ENCODE peak calls at places on chromosomes 3 and 15, in six cellular contexts. One of them, this sample, is unnamed.

GRCh38 chr3:11774296-11774877 is 72.3 kb downstream of the TAMM41 start:
- DNase-seq in HCEC 1CT: peak
- DNase-seq in HEK293T: peak
- DNase-seq in cerebellum: peak
- DNase-seq in COLO829: no peak
- DNase-seq in Kasumi-1: peak
- DNase-seq in this sample: no peak

GRCh38 chr3:53773586-53774368 is 72.4 kb downstream of the CHDH start:
- DNase-seq in COLO829: peak
- DNase-seq in Kasumi-1: no peak
- DNase-seq in HCEC 1CT: peak
- DNase-seq in cerebellum: no peak
- DNase-seq in HEK293T: no peak
- DNase-seq in this sample: no peak

GRCh38 chr15:76840830-76841460 is 64.2 kb downstream of the SCAPER start:
- DNase-seq in cerebellum: peak
- DNase-seq in Kasumi-1: peak
- DNase-seq in HCEC 1CT: peak
- DNase-seq in HEK293T: peak
- DNase-seq in COLO829: peak
- DNase-seq in this sample: no peak

GRCh38 chr3:25460751-25461150 is 32.7 kb downstream of the RARB start:
- DNase-seq in HCEC 1CT: no peak
- DNase-seq in Kasumi-1: peak
- DNase-seq in cerebellum: no peak
- DNase-seq in COLO829: no peak
- DNase-seq in HEK293T: no peak
- DNase-seq in this sample: no peak

GRCh38 chr3:43222594-43222993 is 63.7 kb upstream of the SNRK start:
- DNase-seq in cerebellum: no peak
- DNase-seq in COLO829: no peak
- DNase-seq in HCEC 1CT: no peak
- DNase-seq in Kasumi-1: no peak
- DNase-seq in HEK293T: no peak
- DNase-seq in this sample: no peak

GRCh38 chr15:30885814-30886213 is 17.9 kb upstream of the FAN1 start:
- DNase-seq in Kasumi-1: no peak
- DNase-seq in HCEC 1CT: no peak
- DNase-seq in COLO829: no peak
- DNase-seq in HEK293T: peak
- DNase-seq in cerebellum: no peak
- DNase-seq in this sample: no peak

GRCh38 chr3:13197795-13198194 is 124.6 kb upstream of the IQSEC1 start:
- DNase-seq in cerebellum: no peak
- DNase-seq in COLO829: no peak
- DNase-seq in HEK293T: no peak
- DNase-seq in Kasumi-1: no peak
- DNase-seq in HCEC 1CT: no peak
- DNase-seq in this sample: no peak

GRCh38 chr3:53994986-53995385 is 103.3 kb upstream of the SELENOK start:
- DNase-seq in cerebellum: no peak
- DNase-seq in COLO829: no peak
- DNase-seq in Kasumi-1: no peak
- DNase-seq in HEK293T: no peak
- DNase-seq in HCEC 1CT: no peak
- DNase-seq in this sample: no peak

GRCh38 chr3:36124118-36124796 is 256.0 kb upstream of the STAC start:
- DNase-seq in cerebellum: no peak
- DNase-seq in Kasumi-1: no peak
- DNase-seq in HCEC 1CT: no peak
- DNase-seq in HEK293T: peak
- DNase-seq in COLO829: no peak
- DNase-seq in this sample: no peak